ENCODE peak calls at places on chromosomes 7 and 10, in ten cellular contexts. A is NB4, F is K562, P is thoracic aorta, J is transverse colon, E is neural progenitor cell, S is right lobe of liver, G is fibroblast of the aortic adventitia, O is upper lobe of left lung, Q is psoas muscle. C is an unnamed sample.

GRCh38 chr10:124534231-124534798 is 72.7 kb downstream of the LHPP start:
- DNase-seq in A (no peak), P (no peak), E (peak), O (peak), S (no peak), F (no peak), Q (peak), G (peak), J (peak), C (no peak)

GRCh38 chr7:104126411-104126841 is 81.4 kb downstream of the ORC5 start:
- DNase-seq in O (no peak), J (no peak), Q (no peak), F (no peak), E (peak), P (no peak), S (no peak), G (no peak), A (no peak), C (no peak)

GRCh38 chr10:43255644-43256431 is 11.0 kb downstream of the RASGEF1A start:
- DNase-seq in S (no peak), P (no peak), E (peak), Q (no peak), A (peak), G (peak), J (no peak), F (peak), O (peak), C (no peak)

GRCh38 chr7:46291064-46291463 is 370.0 kb upstream of the IGFBP3 start:
- DNase-seq in J (no peak), O (peak), G (peak), P (no peak), F (no peak), S (no peak), Q (no peak), E (no peak), A (no peak), C (no peak)

GRCh38 chr10:77673086-77673485 is 35.5 kb upstream of the KCNMA1 start:
- DNase-seq in G (no peak), J (no peak), E (no peak), A (no peak), P (no peak), S (no peak), O (no peak), Q (no peak), F (no peak), C (no peak)

GRCh38 chr7:17056491-17057142 is 174.8 kb upstream of the AGR3 start:
- DNase-seq in G (peak), J (no peak), O (no peak), F (no peak), A (no peak), E (no peak), S (no peak), Q (no peak), P (no peak), C (peak)

GRCh38 chr10:29949411-29950011 is 109.9 kb downstream of the JCAD start:
- DNase-seq in O (no peak), A (no peak), E (no peak), F (no peak), Q (no peak), S (no peak), J (no peak), P (no peak), G (peak), C (peak)

GRCh38 chr7:125254521-125254920 is 324.9 kb upstream of the POT1 start:
- DNase-seq in P (no peak), Q (no peak), G (no peak), S (no peak), A (no peak), E (no peak), F (no peak), J (no peak), O (no peak), C (no peak)

GRCh38 chr7:31860925-31861324 is 173.9 kb downstream of the PPP1R17 start:
- DNase-seq in S (no peak), Q (no peak), O (no peak), F (no peak), G (no peak), E (no peak), A (no peak), J (no peak), P (no peak), C (no peak)

GRCh38 chr7:8261711-8262695 is at the start of gene ICA1:
- DNase-seq in E (peak), F (peak), Q (peak), S (peak), P (no peak), A (peak), J (peak), G (no peak), O (peak), C (no peak)

GRCh38 chr7:101944611-101945010 is 127.2 kb downstream of the CUX1 start:
- DNase-seq in E (no peak), P (no peak), J (no peak), Q (no peak), A (no peak), S (no peak), F (no peak), O (no peak), G (no peak), C (no peak)

GRCh38 chr10:62231371-62231770 is 37.3 kb downstream of the RTKN2 start:
- DNase-seq in J (no peak), Q (no peak), P (no peak), O (no peak), F (no peak), A (no peak), E (no peak), S (no peak), G (peak), C (peak)

GRCh38 chr7:1973321-1974251 is 259.2 kb downstream of the MAD1L1 start:
- DNase-seq in J (no peak), Q (peak), F (no peak), S (no peak), E (no peak), O (peak), A (no peak), G (no peak), P (no peak), C (no peak)

GRCh38 chr7:5417106-5418071 is 6.2 kb downstream of the TNRC18 start:
- DNase-seq in O (no peak), J (no peak), S (no peak), Q (no peak), P (no peak), A (no peak), G (peak), E (peak), F (no peak), C (no peak)

GRCh38 chr10:70035531-70035930 is 17.1 kb upstream of the MACROH2A2 start:
- DNase-seq in F (no peak), A (no peak), J (no peak), Q (no peak), S (no peak), O (no peak), G (no peak), P (no peak), E (no peak), C (no peak)

GRCh38 chr7:78635394-78635793 is 818.1 kb downstream of the MAGI2 start:
- DNase-seq in O (no peak), Q (no peak), G (no peak), P (no peak), A (no peak), E (no peak), S (no peak), F (no peak), J (no peak), C (no peak)

GRCh38 chr7:137953692-137954470 is 48.0 kb downstream of the CREB3L2 start:
- DNase-seq in J (peak), Q (no peak), P (no peak), A (no peak), S (no peak), F (peak), G (peak), O (no peak), E (peak), C (peak)

GRCh38 chr7:42774436-42774835 is 137.4 kb downstream of the C7orf25 start:
- DNase-seq in E (no peak), A (no peak), O (no peak), J (no peak), Q (no peak), P (no peak), F (no peak), G (no peak), S (no peak), C (no peak)

GRCh38 chr10:97017474-97017903 is 168.3 kb downstream of the SLIT1 start:
- DNase-seq in G (no peak), J (no peak), O (no peak), S (no peak), F (no peak), A (no peak), E (peak), Q (no peak), P (no peak), C (no peak)

GRCh38 chr10:97584060-97584797 is at the start of gene HOGA1:
- DNase-seq in G (peak), F (no peak), J (no peak), S (peak), P (peak), O (no peak), E (peak), Q (peak), A (no peak), C (peak)

GRCh38 chr10:92038949-92039348 is 115.4 kb downstream of the BTAF1 start:
- DNase-seq in A (no peak), O (no peak), E (no peak), S (no peak), F (no peak), Q (no peak), P (no peak), G (no peak), J (no peak), C (no peak)

GRCh38 chr10:5971315-5971832 is 6.0 kb downstream of the IL15RA start:
- DNase-seq in Q (no peak), S (peak), P (no peak), E (no peak), O (no peak), G (peak), A (peak), J (peak), F (peak), C (peak)

GRCh38 chr7:10128748-10129147 is 844.9 kb upstream of the PHF14 start:
- DNase-seq in O (no peak), F (no peak), P (no peak), E (peak), G (no peak), Q (no peak), J (no peak), A (peak), S (no peak), C (no peak)

GRCh38 chr7:157866525-157866924 is 529.7 kb downstream of the DNAJB6 start:
- DNase-seq in E (no peak), F (no peak), J (no peak), G (no peak), Q (no peak), P (no peak), A (no peak), S (no peak), O (no peak), C (no peak)

GRCh38 chr10:60816624-60817023 is 38.3 kb downstream of the CDK1 start:
- DNase-seq in P (no peak), A (peak), S (no peak), Q (no peak), F (peak), G (peak), O (no peak), J (peak), E (peak), C (peak)

GRCh38 chr10:30596037-30596436 is 33.5 kb downstream of the LYZL2 start:
- DNase-seq in O (no peak), F (no peak), Q (no peak), P (no peak), S (no peak), G (no peak), E (no peak), J (no peak), A (no peak), C (no peak)

GRCh38 chr10:113907166-113907565 is 52.7 kb downstream of the NHLRC2 start:
- DNase-seq in J (no peak), P (no peak), F (no peak), A (peak), Q (no peak), O (no peak), G (no peak), S (no peak), E (no peak), C (peak)

GRCh38 chr7:40828686-40829085 is 693.9 kb downstream of the SUGCT start:
- DNase-seq in Q (no peak), P (no peak), G (no peak), J (no peak), E (no peak), A (no peak), O (no peak), S (no peak), F (no peak), C (no peak)

GRCh38 chr7:104973909-104974415 is 40.0 kb upstream of the KMT2E start:
- DNase-seq in E (no peak), G (peak), S (no peak), A (no peak), Q (no peak), P (no peak), J (no peak), O (no peak), F (no peak), C (peak)

GRCh38 chr10:77837248-77837924 is 89.2 kb downstream of the DLG5 start:
- DNase-seq in P (no peak), Q (no peak), J (peak), G (no peak), A (peak), S (no peak), E (peak), O (no peak), F (peak), C (peak)

GRCh38 chr7:83469491-83469890 is 179.4 kb downstream of the SEMA3E start:
- DNase-seq in E (no peak), J (no peak), S (no peak), O (no peak), A (no peak), F (no peak), G (no peak), Q (no peak), P (no peak), C (no peak)

GRCh38 chr10:91247360-91248111 is 27.1 kb downstream of the PCGF5 start:
- DNase-seq in P (no peak), G (peak), J (no peak), E (peak), Q (peak), S (peak), O (no peak), F (peak), A (peak), C (no peak)

GRCh38 chr7:83413425-83413824 is 235.5 kb downstream of the SEMA3E start:
- DNase-seq in S (no peak), A (peak), O (no peak), P (no peak), F (no peak), J (no peak), G (peak), Q (no peak), E (no peak), C (peak)

GRCh38 chr10:385571-386300 is 250.5 kb downstream of the ZMYND11 start:
- DNase-seq in E (no peak), A (no peak), F (no peak), O (no peak), G (no peak), S (no peak), Q (no peak), P (no peak), J (no peak), C (no peak)

GRCh38 chr10:118721005-118721876 is 33.5 kb downstream of the CACUL1 start:
- DNase-seq in O (no peak), Q (no peak), F (peak), J (peak), G (peak), E (peak), A (peak), P (peak), S (no peak), C (peak)

GRCh38 chr10:25047088-25047487 is 30.7 kb downstream of the THNSL1 start:
- DNase-seq in S (no peak), Q (no peak), O (no peak), F (no peak), E (no peak), P (no peak), J (no peak), A (no peak), G (no peak), C (no peak)

GRCh38 chr7:151798851-151799428 is 78.0 kb downstream of the PRKAG2 start:
- DNase-seq in F (no peak), A (no peak), J (no peak), G (no peak), S (peak), Q (peak), O (peak), P (no peak), E (no peak), C (no peak)

GRCh38 chr7:66198956-66199355 is 6.2 kb upstream of the TPST1 start:
- DNase-seq in S (no peak), G (no peak), E (no peak), J (no peak), Q (no peak), F (no peak), P (no peak), O (no peak), A (no peak), C (no peak)

GRCh38 chr7:43077732-43078391 is 34.6 kb upstream of the HECW1 start:
- DNase-seq in E (peak), F (peak), A (peak), S (no peak), P (no peak), J (no peak), Q (no peak), O (no peak), G (peak), C (peak)

GRCh38 chr10:13994932-13995331 is 335.8 kb downstream of the FRMD4A start:
- DNase-seq in Q (no peak), P (no peak), S (no peak), A (peak), G (no peak), F (no peak), J (no peak), E (no peak), O (no peak), C (no peak)
- TF ChIP-seq CTCF in Q (no peak), P (no peak), S (no peak), A (no peak), G (no peak), F (no peak), J (no peak), E (no peak), O (no peak), C (no peak)

GRCh38 chr7:139853576-139854511 is 24.8 kb downstream of the TBXAS1 start:
- DNase-seq in P (peak), J (peak), A (peak), F (no peak), O (no peak), S (no peak), Q (no peak), E (no peak), G (peak), C (peak)
- H3K4me3 ChIP-seq in P (no peak), J (no peak), A (no peak), F (no peak), O (no peak), S (no peak), Q (no peak), E (no peak), G (no peak), C (no peak)

DNA sequence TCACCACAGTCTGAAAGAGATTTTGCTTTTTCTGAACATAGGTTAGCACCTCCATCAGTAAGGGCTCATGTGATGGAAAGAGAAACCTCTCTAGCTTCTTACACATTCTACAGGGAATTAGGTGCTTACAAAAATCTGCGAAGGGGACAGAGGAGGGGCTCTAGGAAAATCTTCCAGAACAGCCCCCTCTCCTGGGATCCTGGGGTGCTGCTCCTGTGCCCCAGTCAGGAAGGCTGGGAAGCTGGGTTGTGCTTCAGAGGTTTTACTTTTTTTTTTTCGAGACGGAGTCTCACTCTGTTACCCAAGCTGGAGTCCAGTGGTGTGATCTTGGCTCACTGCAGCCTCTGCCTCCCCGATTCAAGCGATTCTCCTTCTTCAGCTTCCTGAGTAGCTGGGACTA is 7.5 kb upstream of the FAM171A1 start:
- DNase-seq in E (peak), P (no peak), Q (no peak), G (no peak), S (no peak), J (no peak), F (no peak), A (no peak), O (no peak), C (no peak)
- TF ChIP-seq CTCF in E (peak), P (no peak), Q (no peak), G (no peak), S (no peak), J (no peak), F (no peak), A (no peak), O (no peak), C (no peak)

GRCh38 chr7:130804156-130804708 is 70.2 kb upstream of the KLF14 start:
- DNase-seq in E (no peak), J (no peak), F (no peak), G (no peak), Q (no peak), S (no peak), P (no peak), O (no peak), A (no peak), C (no peak)
- H3K4me3 ChIP-seq in E (no peak), J (no peak), F (no peak), G (no peak), Q (no peak), S (no peak), P (no peak), O (no peak), A (no peak), C (no peak)

GRCh38 chr7:22853674-22854157 is 31.1 kb upstream of the TOMM7 start:
- DNase-seq in P (peak), E (peak), J (peak), G (peak), F (no peak), A (peak), O (no peak), S (no peak), Q (no peak), C (peak)
- TF ChIP-seq CTCF in P (peak), E (peak), J (no peak), G (peak), F (peak), A (peak), O (no peak), S (no peak), Q (no peak), C (no peak)

DNA sequence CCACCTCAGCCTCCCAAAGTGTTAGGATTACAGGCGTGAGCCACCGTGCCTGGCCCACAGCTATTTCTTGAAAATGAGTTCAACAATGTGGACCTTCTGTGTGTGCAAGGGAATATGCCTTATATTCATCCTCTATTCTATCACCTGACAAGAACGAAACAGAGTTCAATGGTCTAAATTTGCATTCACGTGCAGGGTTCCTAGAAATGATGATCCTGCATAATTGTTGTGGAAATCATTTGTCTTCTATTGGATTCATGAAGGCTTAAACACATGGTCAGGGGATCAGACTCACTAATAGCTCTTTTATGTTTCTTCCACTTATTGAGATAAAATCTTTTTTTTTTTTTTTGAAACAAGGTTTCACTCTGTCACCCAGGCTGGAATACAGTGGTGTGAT is 23.7 kb downstream of the PAPSS2 start:
- DNase-seq in S (no peak), P (no peak), G (no peak), J (no peak), O (no peak), E (no peak), A (no peak), F (no peak), Q (no peak), C (no peak)
- H3K4me3 ChIP-seq in S (no peak), P (no peak), G (no peak), J (no peak), O (no peak), E (no peak), A (no peak), F (no peak), Q (no peak), C (no peak)